ENCODE peak calls at places on chromosomes 12 and 14, in six cellular contexts. One of them, this sample, is unnamed.

GRCh38 chr14:54420478-54421116 is 20.6 kb downstream of the CNIH1 start:
- DNase-seq in activated T-cell treated with anti-CD3 and anti-CD28 coated beads for 48 hours: no peak
- DNase-seq in lower leg skin: no peak
- DNase-seq in CD4-positive, alpha-beta memory T cell: no peak
- DNase-seq in neuronal stem cell: no peak
- DNase-seq in stimulated activated naive CD8-positive, alpha-beta T cell treated with anti-CD3 and anti-CD28 coated beads, Interleukin-15, amount 100 ng/mL, for 72 hours: no peak
- DNase-seq in this sample: no peak

GRCh38 chr12:32650508-32650907 is 28.6 kb upstream of the DNM1L start:
- DNase-seq in activated T-cell treated with anti-CD3 and anti-CD28 coated beads for 48 hours: no peak
- DNase-seq in lower leg skin: no peak
- DNase-seq in CD4-positive, alpha-beta memory T cell: no peak
- DNase-seq in neuronal stem cell: no peak
- DNase-seq in stimulated activated naive CD8-positive, alpha-beta T cell treated with anti-CD3 and anti-CD28 coated beads, Interleukin-15, amount 100 ng/mL, for 72 hours: no peak
- DNase-seq in this sample: no peak

GRCh38 chr14:104421401-104421821 is 158.2 kb upstream of the C14orf180 start:
- DNase-seq in activated T-cell treated with anti-CD3 and anti-CD28 coated beads for 48 hours: no peak
- DNase-seq in lower leg skin: no peak
- DNase-seq in CD4-positive, alpha-beta memory T cell: no peak
- DNase-seq in neuronal stem cell: no peak
- DNase-seq in stimulated activated naive CD8-positive, alpha-beta T cell treated with anti-CD3 and anti-CD28 coated beads, Interleukin-15, amount 100 ng/mL, for 72 hours: no peak
- DNase-seq in this sample: no peak

GRCh38 chr14:105182296-105183020 is 1.3 kb upstream of the NUDT14 start:
- DNase-seq in activated T-cell treated with anti-CD3 and anti-CD28 coated beads for 48 hours: no peak
- DNase-seq in lower leg skin: no peak
- DNase-seq in CD4-positive, alpha-beta memory T cell: no peak
- DNase-seq in neuronal stem cell: no peak
- DNase-seq in stimulated activated naive CD8-positive, alpha-beta T cell treated with anti-CD3 and anti-CD28 coated beads, Interleukin-15, amount 100 ng/mL, for 72 hours: no peak
- DNase-seq in this sample: no peak

GRCh38 chr12:77830502-77830901 is at the start of gene NAV3:
- DNase-seq in activated T-cell treated with anti-CD3 and anti-CD28 coated beads for 48 hours: no peak
- DNase-seq in lower leg skin: no peak
- DNase-seq in CD4-positive, alpha-beta memory T cell: no peak
- DNase-seq in neuronal stem cell: no peak
- DNase-seq in stimulated activated naive CD8-positive, alpha-beta T cell treated with anti-CD3 and anti-CD28 coated beads, Interleukin-15, amount 100 ng/mL, for 72 hours: no peak
- DNase-seq in this sample: no peak

GRCh38 chr12:114697741-114698565 is 14.0 kb upstream of the TBX3 start:
- DNase-seq in activated T-cell treated with anti-CD3 and anti-CD28 coated beads for 48 hours: no peak
- DNase-seq in lower leg skin: no peak
- DNase-seq in CD4-positive, alpha-beta memory T cell: no peak
- DNase-seq in neuronal stem cell: peak; percentile 84
- DNase-seq in stimulated activated naive CD8-positive, alpha-beta T cell treated with anti-CD3 and anti-CD28 coated beads, Interleukin-15, amount 100 ng/mL, for 72 hours: no peak
- DNase-seq in this sample: no peak

GRCh38 chr14:105294142-105294597 is 6.6 kb downstream of the BRF1 start:
- DNase-seq in activated T-cell treated with anti-CD3 and anti-CD28 coated beads for 48 hours: peak; percentile 54
- DNase-seq in lower leg skin: no peak
- DNase-seq in CD4-positive, alpha-beta memory T cell: peak; percentile 81
- DNase-seq in neuronal stem cell: no peak
- DNase-seq in stimulated activated naive CD8-positive, alpha-beta T cell treated with anti-CD3 and anti-CD28 coated beads, Interleukin-15, amount 100 ng/mL, for 72 hours: peak; percentile 83
- DNase-seq in this sample: peak; percentile 55

GRCh38 chr12:19810213-19810612 is 370.9 kb downstream of the AEBP2 start:
- DNase-seq in activated T-cell treated with anti-CD3 and anti-CD28 coated beads for 48 hours: no peak
- DNase-seq in lower leg skin: no peak
- DNase-seq in CD4-positive, alpha-beta memory T cell: no peak
- DNase-seq in neuronal stem cell: no peak
- DNase-seq in stimulated activated naive CD8-positive, alpha-beta T cell treated with anti-CD3 and anti-CD28 coated beads, Interleukin-15, amount 100 ng/mL, for 72 hours: no peak
- DNase-seq in this sample: no peak

GRCh38 chr12:95820096-95820703 is 29.6 kb upstream of the NTN4 start:
- DNase-seq in activated T-cell treated with anti-CD3 and anti-CD28 coated beads for 48 hours: no peak
- DNase-seq in lower leg skin: no peak
- DNase-seq in CD4-positive, alpha-beta memory T cell: no peak
- DNase-seq in neuronal stem cell: no peak
- DNase-seq in stimulated activated naive CD8-positive, alpha-beta T cell treated with anti-CD3 and anti-CD28 coated beads, Interleukin-15, amount 100 ng/mL, for 72 hours: no peak
- DNase-seq in this sample: no peak

This sample was measured in GM06990.